ENCODE peak calls at places on chromosomes 7 and 10, in ten cellular contexts. N, F, E, D, L, Q, I, X, A and M are unnamed samples.

GRCh38 chr7:21984042-21984441 is 38.3 kb upstream of the CDCA7L start:
- DNase-seq in X (no peak), A (no peak), E (no peak), D (no peak), I (no peak), F (no peak), Q (no peak), N (no peak), L (no peak), M (no peak)

GRCh38 chr7:81956520-81956919 is 186.7 kb upstream of the HGF start:
- DNase-seq in A (peak), F (no peak), I (no peak), N (no peak), X (peak), E (no peak), D (peak), L (no peak), Q (peak), M (peak)

GRCh38 chr7:98133181-98133580 is 26.5 kb downstream of the LMTK2 start:
- DNase-seq in Q (peak), X (no peak), F (peak), E (no peak), N (peak), L (no peak), I (no peak), A (no peak), D (no peak), M (no peak)

GRCh38 chr7:159078193-159078910 is 66.3 kb downstream of the VIPR2 start:
- DNase-seq in A (no peak), F (no peak), L (no peak), X (no peak), Q (no peak), E (no peak), D (no peak), N (no peak), I (no peak), M (no peak)

GRCh38 chr10:113309791-113310190 is 243.1 kb upstream of the HABP2 start:
- DNase-seq in I (no peak), D (no peak), E (no peak), A (no peak), Q (no peak), X (no peak), N (no peak), F (no peak), L (no peak), M (no peak)

GRCh38 chr10:122329416-122329815 is 45.1 kb upstream of the PLEKHA1 start:
- DNase-seq in L (no peak), I (no peak), F (no peak), X (no peak), A (no peak), Q (no peak), N (peak), D (no peak), E (no peak), M (no peak)

GRCh38 chr7:75950111-75950681 is 35.2 kb downstream of the POR start:
- DNase-seq in N (no peak), F (no peak), E (no peak), D (no peak), A (no peak), L (no peak), Q (no peak), X (no peak), I (no peak), M (no peak)

GRCh38 chr7:113775401-113775800 is 143.4 kb downstream of the PPP1R3A start:
- DNase-seq in Q (no peak), E (no peak), I (no peak), D (no peak), F (no peak), L (no peak), N (no peak), A (no peak), X (no peak), M (no peak)

GRCh38 chr7:157560710-157561522 is 224.1 kb downstream of the DNAJB6 start:
- DNase-seq in N (no peak), D (no peak), E (peak), X (no peak), F (no peak), L (no peak), A (no peak), Q (no peak), I (no peak), M (no peak)

GRCh38 chr10:92571649-92572048 is 2.2 kb downstream of the IDE start:
- DNase-seq in E (no peak), A (no peak), X (no peak), Q (no peak), I (no peak), L (no peak), N (no peak), D (peak), F (no peak), M (no peak)

GRCh38 chr7:159156436-159157245 is 12.0 kb upstream of the VIPR2 start:
- DNase-seq in E (no peak), L (no peak), D (no peak), F (no peak), N (no peak), Q (no peak), X (no peak), I (no peak), A (no peak), M (no peak)

GRCh38 chr7:115329006-115329405 is 407.1 kb downstream of the MDFIC start:
- DNase-seq in D (no peak), Q (no peak), L (no peak), A (no peak), X (no peak), I (no peak), E (no peak), N (no peak), F (no peak), M (no peak)

GRCh38 chr10:598415-599170 is 90.9 kb downstream of the DIP2C start:
- DNase-seq in X (no peak), F (no peak), I (no peak), A (no peak), L (no peak), Q (no peak), E (no peak), N (no peak), D (peak), M (no peak)

GRCh38 chr7:143381427-143382125 is 431 bp downstream of the ZYX start:
- DNase-seq in I (peak), A (peak), D (peak), F (no peak), X (no peak), E (peak), N (peak), Q (peak), L (peak), M (no peak)

GRCh38 chr7:99457050-99457645 is 8.8 kb downstream of the ATP5MF start:
- DNase-seq in D (no peak), X (no peak), I (no peak), L (no peak), E (no peak), Q (no peak), N (no peak), F (no peak), A (no peak), M (no peak)

GRCh38 chr7:99457646-99458493 is 8.1 kb downstream of the ATP5MF start:
- DNase-seq in D (no peak), X (no peak), Q (no peak), N (no peak), A (no peak), L (no peak), I (no peak), F (no peak), E (no peak), M (no peak)

GRCh38 chr7:99460651-99461050 is 5.3 kb downstream of the ATP5MF start:
- DNase-seq in X (no peak), Q (no peak), E (no peak), L (no peak), I (no peak), F (no peak), D (no peak), N (no peak), A (no peak), M (no peak)

GRCh38 chr7:99459087-99459486 is 6.9 kb downstream of the ATP5MF start:
- DNase-seq in F (no peak), N (no peak), Q (no peak), D (peak), L (no peak), E (no peak), A (no peak), X (peak), I (no peak), M (peak)

GRCh38 chr7:99461221-99461620 is 4.7 kb downstream of the ATP5MF start:
- DNase-seq in I (no peak), A (no peak), Q (no peak), D (no peak), F (no peak), E (no peak), X (no peak), N (no peak), L (no peak), M (no peak)
- TF ChIP-seq CTCF in I (no peak), A (no peak), Q (no peak), D (no peak), F (no peak), E (no peak), X (no peak), N (no peak), L (no peak), M (no peak)

GRCh38 chr7:141128931-141129330 is 55.1 kb downstream of the TMEM178B start:
- DNase-seq in L (no peak), N (no peak), F (no peak), I (no peak), X (no peak), E (no peak), Q (no peak), A (no peak), D (no peak), M (no peak)
- TF ChIP-seq CTCF in L (no peak), N (no peak), F (no peak), I (no peak), X (no peak), E (no peak), Q (no peak), A (no peak), D (no peak), M (no peak)

GRCh38 chr7:108815815-108816214 is 246.1 kb downstream of the DNAJB9 start:
- DNase-seq in F (no peak), D (no peak), Q (no peak), N (no peak), I (no peak), E (no peak), L (no peak), X (no peak), A (no peak), M (no peak)
- TF ChIP-seq CTCF in F (no peak), D (no peak), Q (no peak), N (no peak), I (no peak), E (no peak), L (no peak), X (no peak), A (no peak), M (no peak)

DNA sequence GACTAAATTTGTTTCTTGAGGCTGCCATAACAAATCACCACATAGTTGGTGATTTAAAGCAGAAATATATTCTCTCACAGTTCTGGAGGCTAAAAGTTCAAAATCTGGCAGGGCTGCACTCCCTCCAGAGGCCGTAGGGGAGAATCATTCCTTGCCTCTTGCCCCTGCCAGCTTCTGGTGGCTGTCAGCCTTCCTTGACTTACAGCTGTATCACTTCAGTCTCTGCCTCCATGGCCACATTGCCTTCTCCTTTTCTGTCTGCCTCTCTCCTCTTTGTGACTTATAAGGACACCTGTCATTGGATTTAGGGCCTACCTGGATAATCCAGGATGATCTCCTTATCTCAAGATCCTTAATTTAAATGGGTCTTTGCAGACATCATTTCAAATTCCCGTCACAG is 5.8 kb upstream of the LRRC4 start:
- DNase-seq in D (no peak), Q (no peak), E (no peak), A (no peak), N (no peak), I (no peak), F (no peak), L (no peak), X (peak), M (no peak)
- TF ChIP-seq CTCF in D (no peak), Q (no peak), E (no peak), A (no peak), N (no peak), I (no peak), F (no peak), L (no peak), X (peak), M (no peak)